ENCODE peak calls at places on chromosomes 1 and 21, in six cellular contexts. D, K, B, F, Q and E are unnamed samples. For H3K36me3, the result is how much of the 10 kb centered on the place peaks cover.

GRCh38 chr1:233512538-233512937 is 101.4 kb upstream of the KCNK1 start:
- DNase-seq in D (no peak), K (no peak), B (no peak), F (no peak), Q (no peak), E (no peak)

GRCh38 chr1:56535362-56535761 is 44.0 kb downstream of the PLPP3 start:
- DNase-seq in D (no peak), K (no peak), B (no peak), F (no peak), Q (no peak), E (peak)

GRCh38 chr1:56540467-56540866 is 38.9 kb downstream of the PLPP3 start:
- DNase-seq in D (no peak), K (no peak), B (no peak), F (no peak), Q (no peak), E (no peak)

GRCh38 chr1:116076831-116077230 is 34.4 kb upstream of the MAB21L3 start:
- DNase-seq in D (no peak), K (no peak), B (no peak), F (no peak), Q (no peak), E (no peak)

GRCh38 chr1:210650403-210650802 is 321.7 kb downstream of the HHAT start:
- DNase-seq in D (no peak), K (no peak), B (no peak), F (no peak), Q (no peak), E (no peak)

GRCh38 chr1:174766727-174767126 is 233.0 kb upstream of the CACYBP start:
- DNase-seq in D (no peak), K (no peak), B (no peak), F (peak), Q (no peak), E (peak)

GRCh38 chr1:70495370-70495769 is 84.3 kb downstream of the CTH start:
- DNase-seq in D (no peak), K (no peak), B (no peak), F (no peak), Q (no peak), E (no peak)

GRCh38 chr21:28776251-28776650 is 216.4 kb downstream of the LTN1 start:
- DNase-seq in D (no peak), K (peak), B (peak), F (no peak), Q (no peak), E (no peak)

GRCh38 chr1:158150512-158150911 is 30.2 kb upstream of the CD1D start:
- DNase-seq in D (no peak), K (no peak), B (no peak), F (peak), Q (no peak), E (no peak)

GRCh38 chr1:40755052-40755451 is 28.5 kb upstream of the KCNQ4 start:
- DNase-seq in D (no peak), K (no peak), B (peak), F (peak), Q (no peak), E (no peak)

GRCh38 chr1:3714284-3714741 is 37.9 kb upstream of the CCDC27 start:
- DNase-seq in D (no peak), K (no peak), B (no peak), F (no peak), Q (no peak), E (no peak)

GRCh38 chr1:228854907-228855306 is 119.6 kb downstream of the RHOU start:
- DNase-seq in D (no peak), K (no peak), B (no peak), F (no peak), Q (no peak), E (no peak)

GRCh38 chr1:240831191-240831631 is 219.3 kb upstream of the GREM2 start:
- DNase-seq in D (no peak), K (peak), B (peak), F (peak), Q (no peak), E (no peak)

GRCh38 chr1:20717452-20718342 is at the start of gene KIF17:
- DNase-seq in D (peak), K (peak), B (peak), F (peak), Q (peak), E (peak)

GRCh38 chr1:179794146-179794545 is 51.1 kb downstream of the FAM163A start:
- DNase-seq in D (no peak), K (no peak), B (no peak), F (no peak), Q (no peak), E (no peak)

GRCh38 chr1:47995306-47996050 is 1.7 kb downstream of the TRABD2B start:
- DNase-seq in D (no peak), K (no peak), B (no peak), F (no peak), Q (no peak), E (no peak)

GRCh38 chr1:214427871-214428277 is 123.5 kb downstream of the PTPN14 start:
- DNase-seq in D (no peak), K (peak), B (peak), F (no peak), Q (no peak), E (peak)

GRCh38 chr1:154614247-154614646 is 6.3 kb upstream of the ADAR start:
- DNase-seq in D (no peak), K (no peak), B (no peak), F (no peak), Q (no peak), E (peak)

GRCh38 chr1:3907031-3907534 is 7.0 kb upstream of the C1orf174 start:
- DNase-seq in D (no peak), K (no peak), B (no peak), F (peak), Q (no peak), E (peak)

GRCh38 chr21:38355353-38355752 is 98.6 kb downstream of the KCNJ15 start:
- DNase-seq in D (no peak), K (no peak), B (no peak), F (no peak), Q (no peak), E (no peak)

GRCh38 chr1:194295690-194296089 is 1109.3 kb upstream of the B3GALT2 start:
- DNase-seq in D (peak), K (peak), B (peak), F (peak), Q (no peak), E (peak)

GRCh38 chr1:187654635-187655034 is 825.9 kb downstream of the PLA2G4A start:
- DNase-seq in D (no peak), K (peak), B (no peak), F (peak), Q (no peak), E (no peak)

GRCh38 chr1:24782689-24783088 is 37.4 kb downstream of the CLIC4 start:
- DNase-seq in D (no peak), K (no peak), B (no peak), F (no peak), Q (no peak), E (no peak)

GRCh38 chr1:207298666-207299065 is 22.8 kb upstream of the CD55 start:
- DNase-seq in D (no peak), K (peak), B (no peak), F (no peak), Q (no peak), E (no peak)

GRCh38 chr1:167599839-167600581 is 30.0 kb upstream of the RCSD1 start:
- DNase-seq in D (no peak), K (peak), B (peak), F (peak), Q (no peak), E (peak)

GRCh38 chr1:230047114-230047865 is 19.7 kb upstream of the GALNT2 start:
- DNase-seq in D (no peak), K (no peak), B (no peak), F (peak), Q (peak), E (peak)

GRCh38 chr1:228335406-228336307 is 71.0 kb downstream of the TRIM11 start:
- DNase-seq in D (no peak), K (no peak), B (no peak), F (no peak), Q (no peak), E (no peak)

GRCh38 chr21:29987762-29988161 is 48.0 kb upstream of the GRIK1 start:
- DNase-seq in D (no peak), K (no peak), B (no peak), F (no peak), Q (no peak), E (no peak)

DNA sequence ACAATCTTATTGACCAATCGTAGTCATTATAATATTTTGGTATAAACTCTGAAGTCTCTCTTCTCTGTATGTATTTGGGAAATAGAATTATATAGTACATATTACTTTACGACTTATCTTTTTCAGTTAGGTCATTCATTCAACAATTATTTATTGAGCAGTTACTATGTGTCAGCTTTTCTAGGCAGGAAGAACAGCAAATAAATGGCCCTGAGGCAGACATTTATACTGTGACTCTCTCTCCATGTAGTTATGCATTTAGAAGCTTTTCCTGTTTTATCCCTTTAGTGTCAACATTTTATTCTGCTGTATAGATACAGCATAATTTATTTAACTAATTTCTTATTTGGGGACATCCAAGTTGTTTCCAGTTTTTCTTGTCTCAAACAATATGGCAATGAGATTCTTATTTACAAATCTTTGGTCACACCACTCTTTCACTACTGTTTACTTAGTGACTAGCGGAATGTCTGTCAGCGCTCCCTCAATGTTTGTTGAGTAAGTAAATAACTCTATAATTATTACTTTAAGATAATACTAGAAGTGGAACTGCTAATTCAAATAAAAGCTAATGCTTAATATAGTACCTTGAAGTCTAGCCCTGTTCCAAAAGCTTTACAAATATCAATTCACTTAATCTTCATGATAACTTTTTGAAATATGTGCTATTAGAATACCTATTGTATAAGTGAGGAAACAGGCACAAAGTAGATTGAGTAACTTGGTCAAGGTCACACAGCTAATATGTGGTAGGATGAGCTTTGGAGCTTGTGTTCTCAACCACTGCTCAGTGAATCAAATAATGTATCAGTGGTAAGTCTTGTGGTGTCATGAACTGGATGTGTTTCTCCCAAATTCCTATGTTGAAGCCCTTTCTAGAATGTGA is 465.6 kb downstream of the SIPA1L2 start:
- DNase-seq in D (no peak), K (no peak), B (peak), F (no peak), Q (no peak), E (no peak)
- H4K8ac ChIP-seq in D (no peak), K (no peak), B (no peak), F (no peak), Q (no peak), E (no peak)

GRCh38 chr1:163337631-163338030 is 15.9 kb downstream of the NUF2 start:
- DNase-seq in D (no peak), K (peak), B (peak), F (no peak), Q (no peak), E (no peak)
- H3K36me3 ChIP-seq in D (under half), K (under half), B (under half), F (under half), Q (under half), E (under half)

DNA sequence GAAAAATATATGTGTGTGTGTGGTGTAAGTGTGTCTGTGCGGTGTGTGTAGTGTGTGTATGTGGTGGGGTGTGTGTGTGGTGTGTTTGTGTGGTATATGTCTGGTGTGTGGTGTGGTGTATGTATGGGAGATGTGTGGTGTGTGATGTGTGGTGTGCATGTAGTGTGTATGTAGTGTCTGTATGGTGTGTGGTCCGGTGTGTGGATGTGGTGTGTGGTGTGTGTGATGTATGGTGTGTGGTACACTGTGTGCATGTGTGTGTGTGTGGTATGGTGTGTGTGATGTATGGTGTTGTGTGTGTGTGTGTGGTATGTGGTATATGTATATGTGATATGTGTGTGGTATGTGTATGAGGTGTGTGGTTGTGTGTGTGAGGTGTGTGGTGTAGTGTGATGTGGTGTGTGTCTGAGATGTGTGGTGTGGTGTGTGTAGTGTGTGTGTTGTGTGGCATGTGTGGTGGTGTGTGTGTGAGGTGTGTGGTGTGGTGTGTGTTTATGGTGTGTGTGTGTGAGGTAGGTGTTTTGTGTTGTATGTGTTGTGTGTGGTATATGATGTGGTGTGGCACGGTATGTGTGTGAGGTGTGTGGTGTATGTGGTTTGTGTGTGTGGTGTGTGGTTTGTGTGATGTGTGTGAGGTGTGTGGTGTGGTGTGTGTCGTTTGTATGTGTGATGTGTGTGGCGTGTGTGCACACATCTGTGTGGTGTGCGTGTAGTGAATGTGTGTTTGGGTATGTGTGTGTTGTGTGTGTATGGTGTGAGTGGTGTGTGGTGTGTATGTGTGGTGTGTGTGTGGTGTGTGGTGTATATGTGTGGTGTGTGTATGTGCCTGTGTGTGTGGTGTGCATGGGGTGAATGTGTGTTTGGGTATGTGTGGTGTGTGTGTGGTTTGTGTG is 35.3 kb upstream of the ABCG1 start:
- DNase-seq in D (no peak), K (no peak), B (no peak), F (no peak), Q (no peak), E (no peak)
- H4K8ac ChIP-seq in D (peak), K (no peak), B (no peak), F (no peak), Q (no peak), E (no peak)

GRCh38 chr1:223726380-223727001 is 14.2 kb downstream of the CAPN2 start:
- DNase-seq in D (no peak), K (peak), B (peak), F (peak), Q (peak), E (peak)
- H3K36me3 ChIP-seq in D (under half), K (under half), B (half or more), F (under half), Q (under half), E (under half)

GRCh38 chr1:205476648-205477047 is 20.8 kb upstream of the BLACAT1 start:
- DNase-seq in D (no peak), K (no peak), B (no peak), F (no peak), Q (no peak), E (no peak)
- H4K8ac ChIP-seq in D (no peak), K (no peak), B (no peak), F (no peak), Q (no peak), E (no peak)

GRCh38 chr1:8863138-8863537 is 15.3 kb downstream of the ENO1 start:
- DNase-seq in D (no peak), K (no peak), B (no peak), F (no peak), Q (no peak), E (no peak)
- H3K36me3 ChIP-seq in D (half or more), K (half or more), B (half or more), F (half or more), Q (half or more), E (half or more)

GRCh38 chr1:67749263-67749843 is 64.4 kb downstream of the GADD45A start:
- DNase-seq in D (no peak), K (no peak), B (no peak), F (peak), Q (peak), E (peak)
- H4K8ac ChIP-seq in D (no peak), K (peak), B (peak), F (peak), Q (no peak), E (no peak)

GRCh38 chr1:231353086-231353485 is 15.0 kb downstream of the SPRTN start:
- DNase-seq in D (no peak), K (no peak), B (no peak), F (no peak), Q (no peak), E (no peak)
- H3K36me3 ChIP-seq in D (under half), K (under half), B (half or more), F (under half), Q (under half), E (under half)

GRCh38 chr1:11691928-11692711 is 610 bp downstream of the DRAXIN start:
- DNase-seq in D (no peak), K (no peak), B (no peak), F (no peak), Q (peak), E (no peak)

GRCh38 chr1:11690132-11690668 is 1.3 kb upstream of the DRAXIN start:
- DNase-seq in D (no peak), K (no peak), B (no peak), F (no peak), Q (no peak), E (no peak)

GRCh38 chr1:11692899-11693590 is 1.5 kb downstream of the DRAXIN start:
- DNase-seq in D (no peak), K (peak), B (peak), F (peak), Q (no peak), E (no peak)

GRCh38 chr1:11691302-11691914 is at the start of gene DRAXIN:
- DNase-seq in D (peak), K (no peak), B (no peak), F (peak), Q (peak), E (peak)

DNA sequence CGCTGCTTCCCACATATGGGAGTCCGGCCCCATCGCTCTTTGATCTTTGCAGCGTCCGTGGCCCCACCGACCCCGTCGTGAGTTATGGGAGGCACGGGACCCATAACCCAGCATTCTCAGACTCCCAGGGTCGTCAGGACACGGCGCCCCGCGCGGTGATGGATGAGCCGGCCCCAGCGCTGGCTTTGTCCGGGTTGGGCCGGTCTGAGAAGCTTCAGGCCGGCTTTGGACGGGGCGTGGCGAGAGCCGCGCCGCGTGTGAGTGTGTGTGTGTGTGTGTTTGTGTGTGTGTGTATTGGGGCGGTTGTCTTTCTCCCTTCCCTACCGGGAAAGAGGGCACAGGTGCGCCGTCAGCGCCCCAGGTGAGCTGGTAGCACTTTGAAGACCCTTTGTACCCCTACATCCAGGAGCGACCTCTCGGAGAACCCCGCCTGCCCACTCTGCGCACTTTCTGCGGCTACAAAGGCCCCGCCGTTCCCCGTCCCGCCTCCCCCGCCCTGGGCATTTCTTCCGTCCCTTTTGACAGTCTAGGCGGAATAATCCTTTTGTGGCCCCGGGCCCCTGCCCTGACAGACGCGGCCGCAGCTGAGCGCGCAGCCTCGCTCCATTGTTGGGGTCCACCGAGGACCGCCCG is 725 bp upstream of the DRAXIN start:
- DNase-seq in D (no peak), K (no peak), B (no peak), F (peak), Q (no peak), E (peak)
- H4K8ac ChIP-seq in D (no peak), K (no peak), B (no peak), F (peak), Q (peak), E (no peak)

DNA sequence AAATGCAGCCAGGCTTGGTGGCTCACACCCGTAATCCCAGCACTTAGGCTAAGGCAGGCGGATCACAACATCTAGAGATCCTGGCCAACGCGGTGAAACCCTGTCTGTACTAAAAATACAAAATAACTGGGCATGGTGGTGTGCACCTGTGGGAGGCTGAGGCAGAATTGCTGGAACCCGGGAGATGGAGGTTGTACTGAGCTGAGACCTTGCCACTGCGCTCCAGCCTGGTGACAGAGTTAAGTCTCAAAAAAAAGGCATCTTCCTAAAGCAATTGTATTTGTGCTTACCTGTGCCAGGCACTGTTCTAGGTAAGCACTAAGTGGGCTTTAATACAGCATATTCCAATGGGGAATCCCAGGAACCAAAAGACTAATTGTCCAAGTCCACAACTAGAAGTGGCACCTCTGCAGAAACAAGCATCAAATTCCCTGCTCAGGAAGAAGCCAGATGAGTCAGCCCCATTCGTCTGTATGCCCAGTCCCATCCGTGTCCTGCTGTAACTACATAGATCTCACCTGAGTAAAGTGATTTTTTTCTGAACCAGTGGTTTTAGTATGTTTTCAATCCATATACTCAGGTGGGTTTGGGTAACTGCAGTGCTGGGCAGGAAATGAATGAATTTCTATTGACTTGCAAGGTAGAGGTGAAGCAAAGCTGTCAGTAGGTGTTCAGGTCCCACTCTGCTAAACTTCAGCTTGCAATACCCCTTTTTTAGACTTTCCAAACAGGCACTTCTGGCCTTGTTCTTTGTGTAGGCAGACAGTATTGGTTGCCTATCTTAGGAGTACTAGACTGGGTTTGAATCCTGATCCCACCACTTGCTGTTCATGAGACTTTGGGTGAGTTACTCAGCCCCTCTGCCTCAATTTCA is 4.7 kb downstream of the RCC1 start:
- DNase-seq in D (no peak), K (peak), B (peak), F (peak), Q (no peak), E (peak)
- H3K36me3 ChIP-seq in D (under half), K (half or more), B (half or more), F (under half), Q (under half), E (under half)